ENCODE peak calls at places on chromosomes 11 and 22, in eight cellular contexts. R is effector memory CD4-positive, alpha-beta T cell; Q is right atrium auricular region; A is psoas muscle; F is lower lobe of right lung; B is CD8-positive, alpha-beta T cell; Y is fibroblast of lung; H is brain microvascular endothelial cell. W is an unnamed sample.

GRCh38 chr11:45451766-45452440 is 165.8 kb upstream of the SYT13 start:
- DNase-seq in R (no peak), Q (no peak), A (no peak), F (no peak), B (no peak), Y (peak; percentile 18), H (peak; percentile 6), W (no peak)

GRCh38 chr22:24996420-24996952 is 44.0 kb downstream of the KIAA1671 start:
- DNase-seq in R (no peak), Q (no peak), A (no peak), F (no peak), B (no peak), Y (peak; percentile 66), H (no peak), W (no peak)

GRCh38 chr22:41976070-41976901 is 7.0 kb downstream of the SEPTIN3 start:
- DNase-seq in R (peak; percentile 20), Q (no peak), A (peak; percentile 66), F (no peak), B (no peak), Y (no peak), H (no peak), W (no peak)

GRCh38 chr11:76810151-76810853 is 27.1 kb downstream of the TSKU start:
- DNase-seq in R (no peak), Q (peak; percentile 69), A (no peak), F (no peak), B (no peak), Y (no peak), H (peak; percentile 51), W (no peak)

GRCh38 chr22:26766510-26767350 is 109.3 kb downstream of the MIAT start:
- DNase-seq in R (no peak), Q (no peak), A (no peak), F (no peak), B (no peak), Y (no peak), H (no peak), W (no peak)

GRCh38 chr11:83349371-83349770 is 63.2 kb upstream of the CCDC90B start:
- DNase-seq in R (no peak), Q (no peak), A (no peak), F (no peak), B (no peak), Y (no peak), H (no peak), W (no peak)

GRCh38 chr22:41834005-41834975 is 1.4 kb downstream of the SREBF2 start:
- DNase-seq in R (no peak), Q (no peak), A (no peak), F (no peak), B (no peak), Y (no peak), H (no peak), W (no peak)

GRCh38 chr11:1202154-1202775 is 20.6 kb upstream of the MUC5B start:
- DNase-seq in R (no peak), Q (no peak), A (peak; percentile 52), F (peak; percentile 49), B (no peak), Y (no peak), H (no peak), W (no peak)

GRCh38 chr11:69500285-69501120 is 19.0 kb downstream of the LINC01488 start:
- DNase-seq in R (no peak), Q (no peak), A (peak; percentile 40), F (peak; percentile 33), B (no peak), Y (peak; percentile 21), H (no peak), W (no peak)

GRCh38 chr11:106956887-106957505 is 61.3 kb downstream of the GUCY1A2 start:
- DNase-seq in R (no peak), Q (no peak), A (peak; percentile 47), F (no peak), B (no peak), Y (no peak), H (no peak), W (no peak)

GRCh38 chr11:23181022-23181807 is 320.9 kb upstream of the CCDC179 start:
- DNase-seq in R (no peak), Q (no peak), A (no peak), F (no peak), B (no peak), Y (no peak), H (no peak), W (no peak)

GRCh38 chr11:1402355-1402754 is 12.6 kb downstream of the BRSK2 start:
- DNase-seq in R (no peak), Q (no peak), A (peak; percentile 46), F (no peak), B (no peak), Y (no peak), H (no peak), W (no peak)

GRCh38 chr11:118537409-118537980 is 6.5 kb downstream of the TMEM25 start:
- DNase-seq in R (no peak), Q (no peak), A (no peak), F (no peak), B (no peak), Y (no peak), H (peak; percentile 14), W (no peak)

GRCh38 chr11:59556883-59557205 is 45.5 kb downstream of the OR4D9 start:
- DNase-seq in R (no peak), Q (no peak), A (no peak), F (no peak), B (no peak), Y (peak; percentile 56), H (peak; percentile 28), W (no peak)

GRCh38 chr11:73186294-73186850 is 31.7 kb upstream of the P2RY2 start:
- DNase-seq in R (no peak), Q (no peak), A (no peak), F (no peak), B (no peak), Y (no peak), H (no peak), W (no peak)

GRCh38 chr11:7251836-7252682 is at the start of gene SYT9:
- DNase-seq in R (no peak), Q (no peak), A (peak; percentile 63), F (peak; percentile 62), B (no peak), Y (peak; percentile 19), H (peak; percentile 2), W (no peak)

GRCh38 chr22:46660604-46661201 is 40.5 kb downstream of the GRAMD4 start:
- DNase-seq in R (no peak), Q (no peak), A (no peak), F (no peak), B (peak; percentile 21), Y (no peak), H (no peak), W (peak; percentile 50)

GRCh38 chr11:7657306-7658025 is 15.8 kb downstream of the CYB5R2 start:
- DNase-seq in R (no peak), Q (peak; percentile 83), A (peak; percentile 78), F (peak; percentile 66), B (no peak), Y (peak; percentile 10), H (peak; percentile 61), W (peak; percentile 45)

GRCh38 chr11:93983542-93984204 is 37.5 kb upstream of the HEPHL1 start:
- DNase-seq in R (no peak), Q (no peak), A (no peak), F (no peak), B (no peak), Y (no peak), H (no peak), W (no peak)

GRCh38 chr22:44286673-44287072 is 26.1 kb downstream of the SHISAL1 start:
- DNase-seq in R (no peak), Q (no peak), A (no peak), F (no peak), B (no peak), Y (peak; percentile 53), H (no peak), W (no peak)

DNA sequence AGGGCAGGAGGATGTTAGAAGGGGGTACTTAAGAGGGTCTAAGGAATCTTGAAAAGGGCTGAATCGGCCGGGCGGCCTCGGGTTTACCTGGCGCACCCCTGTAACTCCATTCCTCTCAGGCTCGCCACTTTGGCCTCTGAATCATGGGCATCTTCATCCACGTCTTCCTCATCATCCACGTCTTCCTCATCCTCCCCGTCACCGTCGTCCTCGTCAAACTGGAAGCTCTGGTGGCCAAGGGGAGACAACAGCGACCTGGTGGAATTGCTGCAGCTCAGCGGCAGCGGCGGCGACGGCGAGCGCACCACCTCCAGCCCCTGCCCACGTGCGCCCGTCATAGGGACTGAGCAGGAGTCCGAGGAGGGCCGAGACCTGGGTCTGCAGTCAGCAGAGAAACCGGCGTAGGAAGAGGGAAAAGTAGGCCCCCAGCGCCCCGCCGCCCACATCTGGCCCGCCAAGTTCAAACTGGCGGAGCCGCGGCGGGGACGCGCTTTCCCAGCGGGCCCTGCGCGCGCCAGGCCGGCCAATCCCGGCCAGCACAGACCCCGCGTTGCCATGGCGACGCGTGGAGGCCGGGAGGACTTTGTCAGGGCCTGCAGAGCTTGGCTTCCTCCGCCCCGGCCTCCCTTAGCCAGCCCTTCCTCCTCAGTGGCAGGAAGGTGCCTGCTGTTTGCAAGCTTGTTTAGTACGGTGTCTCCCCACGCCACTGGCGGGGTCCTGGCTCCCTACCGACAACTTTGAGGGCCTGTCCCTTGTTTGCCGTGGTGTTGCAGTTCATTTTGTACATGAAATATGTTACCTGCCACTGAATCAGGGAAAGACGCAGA is at the start of gene CCDC34:
- DNase-seq in R (peak; percentile 79), Q (peak; percentile 91), A (peak; percentile 94), F (peak; percentile 92), B (peak; percentile 89), Y (peak; percentile 93), H (peak; percentile 86), W (peak; percentile 70)
- H3K27ac ChIP-seq in R (peak within 1 kb of the TSS; percentile 43), Q (no peak within 1 kb of the TSS), A (peak within 1 kb of the TSS; percentile 56), F (peak within 1 kb of the TSS; percentile 51), B (peak within 1 kb of the TSS; percentile 46), Y (peak within 1 kb of the TSS; percentile 62), H (peak within 1 kb of the TSS; percentile 39), W (peak within 1 kb of the TSS; percentile 56)

GRCh38 chr11:20248345-20248744 is 88.1 kb upstream of the DBX1 start:
- DNase-seq in R (no peak), Q (no peak), A (no peak), F (no peak), B (no peak), Y (no peak), H (no peak), W (no peak)
- H3K27me3 ChIP-seq in R (no peaks in the 10 kb centered on the region), Q (no peaks in the 10 kb centered on the region), A (no peaks in the 10 kb centered on the region), F (no peaks in the 10 kb centered on the region), B (no peaks in the 10 kb centered on the region), Y (peaks cover 9% of the 10 kb centered on the region), H (peaks cover 1% of the 10 kb centered on the region), W (peaks cover 2% of the 10 kb centered on the region)

GRCh38 chr22:34001701-34002466 is 81.6 kb upstream of the LARGE1 start:
- DNase-seq in R (no peak), Q (no peak), A (no peak), F (no peak), B (no peak), Y (no peak), H (no peak), W (no peak)
- H3K27ac ChIP-seq in R (no peak overlapping the region), Q (no peak overlapping the region), A (no peak overlapping the region), F (no peak overlapping the region), B (no peak overlapping the region), Y (no peak overlapping the region), H (no peak overlapping the region), W (no peak overlapping the region)

GRCh38 chr22:22201925-22202343 is 42.7 kb upstream of the VPREB1 start:
- DNase-seq in R (no peak), Q (no peak), A (no peak), F (no peak), B (no peak), Y (no peak), H (no peak), W (no peak)
- H3K27me3 ChIP-seq in R (no peaks in the 10 kb centered on the region), Q (peaks cover 4% of the 10 kb centered on the region), A (peaks cover 6% of the 10 kb centered on the region), F (peaks cover 24% of the 10 kb centered on the region), B (no peaks in the 10 kb centered on the region), Y (peaks cover 14% of the 10 kb centered on the region), H (peaks cover 49% of the 10 kb centered on the region), W (peaks cover 18% of the 10 kb centered on the region)

GRCh38 chr11:62721994-62722393 is 5.3 kb downstream of the HNRNPUL2 start:
- DNase-seq in R (no peak), Q (no peak), A (no peak), F (no peak), B (no peak), Y (peak; percentile 47), H (peak; percentile 34), W (no peak)
- H3K27ac ChIP-seq in R (no peak overlapping the region), Q (no peak overlapping the region), A (no peak overlapping the region), F (no peak overlapping the region), B (no peak overlapping the region), Y (no peak overlapping the region), H (no peak overlapping the region), W (peak overlapping the region; percentile 14)

W was measured in gastrocnemius medialis.